ENCODE peak calls at places on chromosomes 13 and 19, in ten cellular contexts. N, M, G, Q, Z, W, B, D, P and A are unnamed samples.

GRCh38 chr19:35403116-35403760 is 32.4 kb downstream of the GPR42 start:
- DNase-seq in P (no peak), M (no peak), W (no peak), Q (no peak), D (peak; percentile 3), G (no peak), N (no peak), B (no peak), Z (no peak), A (no peak)

GRCh38 chr13:26075498-26075897 is 23.7 kb upstream of the SHISA2 start:
- DNase-seq in N (no peak), P (no peak), Q (peak; percentile 16), B (no peak), W (no peak), Z (no peak), G (no peak), M (no peak), D (no peak), A (no peak)

GRCh38 chr13:47036291-47037008 is 139.6 kb upstream of the HTR2A start:
- DNase-seq in G (no peak), N (no peak), M (no peak), Q (no peak), B (no peak), D (no peak), P (no peak), Z (no peak), W (no peak), A (no peak)

GRCh38 chr19:45640849-45641273 is 1.7 kb upstream of the EML2 start:
- DNase-seq in P (no peak), G (no peak), W (no peak), Z (no peak), B (no peak), Q (no peak), M (no peak), N (peak; percentile 23), D (no peak), A (no peak)

GRCh38 chr13:107534548-107534947 is 680.8 kb downstream of the LIG4 start:
- DNase-seq in D (no peak), Q (no peak), B (no peak), Z (no peak), N (no peak), M (no peak), P (no peak), W (peak; percentile 34), G (no peak), A (no peak)

GRCh38 chr13:105814219-105814901 is 721.1 kb downstream of the EFNB2 start:
- DNase-seq in B (peak; percentile 99), Z (no peak), D (no peak), G (no peak), P (no peak), N (no peak), M (no peak), W (no peak), Q (no peak), A (no peak)

GRCh38 chr13:51097353-51098043 is 13.6 kb downstream of the C13orf42 start:
- DNase-seq in G (no peak), Z (no peak), N (no peak), W (no peak), P (no peak), M (no peak), B (no peak), D (no peak), Q (no peak), A (no peak)

GRCh38 chr13:112545866-112546265 is 42.1 kb downstream of the TUBGCP3 start:
- DNase-seq in G (no peak), Z (no peak), W (peak; percentile 92), B (no peak), D (peak; percentile 85), N (no peak), Q (no peak), M (no peak), P (no peak), A (peak; percentile 79)

GRCh38 chr13:95704510-95704909 is 27.6 kb downstream of the DNAJC3 start:
- DNase-seq in G (no peak), W (no peak), B (no peak), Z (no peak), D (peak; percentile 12), Q (peak; percentile 37), M (no peak), P (no peak), N (no peak), A (peak; percentile 4)

GRCh38 chr19:34881982-34882381 is 44.7 kb upstream of the ZNF30 start:
- DNase-seq in B (no peak), W (peak; percentile 24), N (no peak), Z (no peak), P (no peak), M (no peak), D (no peak), Q (no peak), G (no peak), A (no peak)

GRCh38 chr13:113982296-113982661 is 8.4 kb upstream of the C13orf46 start:
- DNase-seq in B (no peak), Q (no peak), D (no peak), W (no peak), P (peak; percentile 27), N (no peak), Z (no peak), G (no peak), M (no peak), A (no peak)

GRCh38 chr13:45385912-45386311 is 32.3 kb downstream of the SLC25A30 start:
- DNase-seq in P (no peak), D (no peak), M (no peak), Z (no peak), W (no peak), B (no peak), G (no peak), Q (no peak), N (no peak), A (no peak)

GRCh38 chr13:111493468-111493867 is 173.0 kb downstream of the TEX29 start:
- DNase-seq in D (no peak), W (no peak), M (no peak), Z (peak; percentile 2), Q (no peak), G (no peak), N (no peak), P (no peak), B (no peak), A (no peak)

GRCh38 chr19:20247016-20247683 is 80.1 kb downstream of the ZNF486 start:
- DNase-seq in Q (no peak), D (peak; percentile 17), Z (peak; percentile 71), P (no peak), W (no peak), M (no peak), B (no peak), G (peak; percentile 38), N (peak; percentile 35), A (no peak)

GRCh38 chr19:33375156-33375744 is 1.7 kb downstream of the CEBPG start:
- DNase-seq in B (no peak), N (no peak), Q (no peak), Z (no peak), W (no peak), M (no peak), D (no peak), G (no peak), P (no peak), A (no peak)

GRCh38 chr13:99984463-99985242 is 3.1 kb downstream of the ZIC2 start:
- DNase-seq in W (no peak), P (no peak), B (no peak), Q (peak; percentile 79), N (no peak), D (no peak), G (no peak), Z (peak; percentile 44), M (no peak), A (no peak)

GRCh38 chr19:39592381-39592780 is 9.9 kb upstream of the LGALS13 start:
- DNase-seq in Q (no peak), P (no peak), B (no peak), W (no peak), N (no peak), M (no peak), G (no peak), D (no peak), Z (no peak), A (no peak)
- H3K27ac ChIP-seq in Q (no peak overlapping the region), P (no peak overlapping the region), B (no peak overlapping the region), W (no peak overlapping the region), N (no peak overlapping the region), M (no peak overlapping the region), G (no peak overlapping the region), D (no peak overlapping the region), Z (no peak overlapping the region), A (no peak overlapping the region)

GRCh38 chr19:49637865-49638350 is 2.0 kb downstream of the RRAS start:
- DNase-seq in M (peak; percentile 92), N (peak; percentile 92), Z (peak; percentile 57), W (peak; percentile 62), B (peak; percentile 64), P (peak; percentile 93), D (peak; percentile 75), G (no peak), Q (peak; percentile 81), A (peak; percentile 62)
- H3K27ac ChIP-seq in M (peak overlapping the region; percentile 100), N (peak overlapping the region; percentile 99), Z (no peak overlapping the region), W (peak overlapping the region; percentile 84), B (peak overlapping the region; percentile 8), P (peak overlapping the region; percentile 59), D (peak overlapping the region; percentile 75), G (no peak overlapping the region), Q (peak overlapping the region; percentile 70), A (peak overlapping the region; percentile 76)

DNA sequence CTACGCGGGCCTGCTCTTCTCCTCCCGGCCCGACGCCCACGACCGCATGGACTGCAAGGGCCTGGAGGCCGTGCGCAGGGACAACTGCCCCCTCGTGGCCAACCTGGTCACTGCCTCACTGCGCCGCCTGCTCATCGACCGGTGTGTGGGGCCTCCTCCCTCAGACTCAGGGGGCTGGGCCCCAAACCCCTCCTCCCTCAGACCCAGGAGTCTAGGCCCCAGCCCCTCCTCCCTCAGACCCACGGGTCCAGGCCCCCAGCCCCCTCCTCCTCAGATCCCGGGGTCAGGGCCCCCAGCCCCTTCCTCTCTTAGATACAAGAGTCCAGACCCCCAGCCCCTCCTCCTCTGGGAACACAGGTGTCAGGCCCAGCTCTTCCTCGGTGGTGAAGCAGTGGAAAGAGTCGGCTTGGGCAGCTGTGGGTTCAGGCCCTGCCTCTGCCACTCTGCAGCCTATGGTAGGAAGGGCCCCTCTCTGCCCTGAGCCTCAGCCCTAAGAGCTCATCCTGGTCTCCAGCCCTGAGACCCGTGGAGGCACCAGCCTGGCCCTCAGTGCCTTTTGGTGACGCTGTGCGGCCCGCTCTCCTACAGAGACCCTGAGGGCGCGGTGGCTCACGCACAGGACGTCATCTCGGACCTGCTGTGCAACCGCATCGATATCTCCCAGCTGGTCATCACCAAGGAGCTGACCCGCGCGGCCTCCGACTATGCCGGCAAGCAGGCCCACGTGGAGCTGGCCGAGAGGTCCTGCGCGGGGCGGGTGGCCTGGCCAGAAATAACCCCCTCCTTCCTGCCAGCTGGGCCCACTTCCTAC is 3.7 kb upstream of the SPIB start:
- DNase-seq in D (peak; percentile 55), P (peak; percentile 85), B (no peak), N (peak; percentile 80), M (peak; percentile 64), W (peak; percentile 54), Q (peak; percentile 84), Z (peak; percentile 87), G (peak; percentile 66), A (peak; percentile 64)
- H3K27ac ChIP-seq in D (no peak overlapping the region), P (no peak overlapping the region), B (no peak overlapping the region), N (no peak overlapping the region), M (no peak overlapping the region), W (no peak overlapping the region), Q (no peak overlapping the region), Z (no peak overlapping the region), G (peak overlapping the region; percentile 33), A (no peak overlapping the region)

DNA sequence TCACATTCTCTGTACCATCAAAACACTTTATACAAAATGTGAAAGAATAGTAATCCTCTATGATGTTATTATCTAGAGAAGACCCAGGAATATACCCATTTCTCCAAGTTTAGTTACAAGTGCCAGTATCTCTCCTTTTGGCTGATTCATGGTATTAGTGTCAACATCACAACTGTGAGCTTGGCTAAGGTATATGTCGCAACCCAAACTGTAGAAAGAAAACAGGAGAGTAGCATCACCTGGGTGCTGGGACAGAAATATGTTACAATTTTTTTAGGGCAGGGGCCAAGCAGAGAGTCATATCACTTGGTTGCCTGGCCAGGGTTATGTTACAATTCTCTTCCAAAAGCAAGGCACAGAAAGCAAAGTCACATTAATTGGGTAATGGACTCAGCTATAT is 127.2 kb upstream of the ZNF91 start:
- DNase-seq in Z (no peak), M (no peak), Q (no peak), D (no peak), W (no peak), P (no peak), B (peak; percentile 44), N (no peak), G (no peak), A (no peak)
- H3K27ac ChIP-seq in Z (no peak overlapping the region), M (no peak overlapping the region), Q (no peak overlapping the region), D (no peak overlapping the region), W (no peak overlapping the region), P (no peak overlapping the region), B (peak overlapping the region; percentile 40), N (no peak overlapping the region), G (no peak overlapping the region), A (no peak overlapping the region)